ENCODE peak calls at places on chromosomes 1 and 21, in six cellular contexts. L is left lung, X is body of pancreas, Z is lower lobe of right lung, N is heart left ventricle, H is Panc1. P is an unnamed sample.

GRCh38 chr1:12345350-12346217 is 115.8 kb downstream of the VPS13D start:
- ATAC-seq in N (no peak), H (no peak), L (peak; percentile 38), X (no peak), Z (peak; percentile 68), P (no peak)

GRCh38 chr1:26542781-26543443 is 13.4 kb downstream of the RPS6KA1 start:
- ATAC-seq in H (no peak), X (no peak), Z (peak; percentile 5), L (peak; percentile 7), N (no peak), P (no peak)

GRCh38 chr1:67317803-67318202 is 10.1 kb downstream of the IL12RB2 start:
- ATAC-seq in H (no peak), Z (no peak), L (no peak), X (no peak), N (no peak), P (no peak)

GRCh38 chr1:30668026-30668425 is 55.4 kb downstream of the MATN1 start:
- ATAC-seq in H (no peak), L (peak; percentile 29), N (no peak), X (no peak), Z (no peak), P (no peak)

GRCh38 chr1:47178665-47179022 is 11.2 kb downstream of the PDZK1IP1 start:
- ATAC-seq in L (no peak), N (no peak), Z (no peak), H (no peak), X (no peak), P (no peak)

GRCh38 chr1:36136535-36136934 is 11.5 kb upstream of the COL8A2 start:
- ATAC-seq in Z (peak; percentile 35), L (peak; percentile 75), H (no peak), X (no peak), N (peak; percentile 63), P (peak; percentile 76)

GRCh38 chr1:204045430-204045829 is 27.5 kb upstream of the SOX13 start:
- ATAC-seq in Z (peak; percentile 48), L (peak; percentile 19), H (no peak), N (peak; percentile 57), X (peak; percentile 46), P (peak; percentile 44)

GRCh38 chr1:179296831-179297377 is 3.3 kb downstream of the SOAT1 start:
- ATAC-seq in N (no peak), X (no peak), Z (no peak), H (no peak), L (no peak), P (no peak)

GRCh38 chr1:167676205-167676915 is 45.4 kb upstream of the MPZL1 start:
- ATAC-seq in X (no peak), Z (no peak), L (no peak), H (no peak), N (no peak), P (no peak)

GRCh38 chr1:145946477-145946986 is 11.3 kb downstream of the LIX1L start:
- ATAC-seq in X (no peak), H (no peak), L (no peak), N (no peak), Z (no peak), P (no peak)

GRCh38 chr1:145942891-145943290 is 14.9 kb downstream of the LIX1L start:
- ATAC-seq in Z (no peak), L (no peak), X (no peak), H (no peak), N (no peak), P (no peak)

GRCh38 chr1:145947551-145947950 is 10.3 kb downstream of the LIX1L start:
- ATAC-seq in X (no peak), N (no peak), H (no peak), L (peak; percentile 67), Z (no peak), P (no peak)

GRCh38 chr1:145944532-145944931 is 13.3 kb downstream of the LIX1L start:
- ATAC-seq in X (no peak), L (no peak), H (no peak), Z (no peak), N (no peak), P (no peak)

DNA sequence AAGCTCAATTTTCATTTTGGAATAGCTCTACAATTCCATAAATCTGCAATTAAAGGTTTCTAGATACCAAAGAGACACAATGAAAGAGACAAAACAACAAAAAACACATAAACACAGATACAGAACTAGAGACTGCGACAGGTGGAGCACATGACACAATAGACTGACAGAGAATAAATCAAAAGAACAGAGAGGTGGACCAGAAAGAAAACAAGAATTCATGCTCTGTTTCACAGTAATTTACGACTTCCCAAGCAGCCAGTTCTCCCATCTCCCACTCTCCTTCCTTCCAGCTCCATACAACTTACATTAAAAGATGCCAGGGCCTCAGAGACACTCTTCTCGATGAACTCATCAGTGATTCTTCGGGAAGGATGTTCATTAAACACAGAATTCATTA is 15.1 kb upstream of the RBM8A start:
- ATAC-seq in X (no peak), Z (no peak), N (no peak), H (no peak), L (no peak), P (no peak)
- H3K36me3 ChIP-seq in X (no peaks in the 10 kb centered on the region), Z (peaks cover 64% of the 10 kb centered on the region), N (no peaks in the 10 kb centered on the region), H (no peaks in the 10 kb centered on the region), L (no peaks in the 10 kb centered on the region), P (no peaks in the 10 kb centered on the region)

DNA sequence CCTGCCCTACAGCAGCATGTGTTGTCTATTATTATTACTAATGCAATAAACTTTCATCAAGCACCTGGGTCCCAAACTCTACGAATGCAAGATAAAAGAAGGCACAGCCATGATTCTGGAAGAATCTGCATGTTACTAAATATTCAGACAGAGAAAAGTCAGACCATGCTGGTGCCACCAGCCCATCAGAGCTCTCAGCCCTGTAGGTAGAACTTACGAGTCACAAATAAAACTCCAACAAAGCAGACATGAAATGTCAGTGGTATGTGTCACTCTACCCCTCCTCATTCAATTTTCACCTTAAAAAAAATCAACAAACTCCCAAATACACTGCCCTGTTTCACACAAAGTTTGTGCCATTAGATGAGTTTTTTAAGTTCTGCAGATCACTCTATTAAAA is 62.4 kb upstream of the TIAM1 start:
- ATAC-seq in H (no peak), Z (no peak), N (no peak), X (no peak), L (no peak), P (no peak)
- H3K36me3 ChIP-seq in H (no peaks in the 10 kb centered on the region), Z (no peaks in the 10 kb centered on the region), N (no peaks in the 10 kb centered on the region), X (no peaks in the 10 kb centered on the region), L (no peaks in the 10 kb centered on the region), P (no peaks in the 10 kb centered on the region)

GRCh38 chr21:36209626-36210171 is 53.1 kb downstream of the DOP1B start:
- ATAC-seq in N (no peak), L (peak; percentile 83), H (peak; percentile 76), X (peak; percentile 72), Z (peak; percentile 61), P (no peak)

GRCh38 chr21:36211660-36212512 is 55.3 kb downstream of the DOP1B start:
- ATAC-seq in H (no peak), L (no peak), Z (no peak), X (no peak), N (no peak), P (no peak)

GRCh38 chr21:36210779-36211659 is 54.4 kb downstream of the DOP1B start:
- ATAC-seq in H (peak; percentile 8), N (no peak), X (no peak), L (no peak), Z (no peak), P (no peak)

GRCh38 chr21:36208326-36209013 is 51.8 kb downstream of the DOP1B start:
- ATAC-seq in H (no peak), L (no peak), Z (no peak), X (no peak), N (no peak), P (no peak)

DNA sequence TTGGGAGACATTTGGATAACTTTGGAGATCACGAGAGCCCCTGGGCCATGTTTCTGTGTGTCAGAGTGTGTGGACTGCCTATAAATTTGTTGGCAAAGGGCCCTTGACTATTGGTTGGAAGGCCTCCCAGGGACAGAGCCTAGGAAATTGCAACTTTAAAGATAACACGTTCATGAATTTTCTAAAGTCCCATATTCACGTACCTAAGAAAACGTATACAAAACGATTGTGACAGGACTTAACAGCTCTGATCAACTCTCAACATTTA is 55.8 kb downstream of the DOP1B start:
- ATAC-seq in H (no peak), N (no peak), Z (no peak), L (no peak), X (no peak), P (no peak)
- H3K36me3 ChIP-seq in H (no peaks in the 10 kb centered on the region), N (no peaks in the 10 kb centered on the region), Z (peaks cover 46% of the 10 kb centered on the region), L (no peaks in the 10 kb centered on the region), X (no peaks in the 10 kb centered on the region), P (no peaks in the 10 kb centered on the region)

DNA sequence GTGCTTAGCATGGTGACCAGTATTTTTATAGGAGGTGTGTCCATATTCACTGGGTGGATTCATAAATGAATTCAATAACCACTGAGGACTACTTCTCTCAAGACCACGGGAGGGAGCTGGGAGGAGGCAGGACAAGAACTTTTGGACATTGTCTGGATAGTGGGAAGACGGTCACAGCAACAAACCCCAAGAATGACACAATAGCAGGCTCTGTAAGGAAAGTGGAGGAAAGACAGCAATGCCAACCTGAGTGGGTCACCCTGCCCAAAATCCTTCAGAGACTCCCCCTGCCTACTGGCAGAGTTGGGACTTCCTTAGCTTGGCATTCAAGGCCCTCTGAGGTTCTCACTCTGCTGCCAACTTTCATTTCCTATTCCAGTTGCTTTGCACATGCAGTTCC is 42.0 kb downstream of the GLIS1 start:
- ATAC-seq in X (no peak), L (no peak), Z (no peak), N (no peak), H (no peak), P (no peak)
- H3K36me3 ChIP-seq in X (no peaks in the 10 kb centered on the region), L (no peaks in the 10 kb centered on the region), Z (no peaks in the 10 kb centered on the region), N (no peaks in the 10 kb centered on the region), H (no peaks in the 10 kb centered on the region), P (no peaks in the 10 kb centered on the region)

P was measured in gastroesophageal sphincter.